ENCODE peak calls at places on chromosomes 6 and 20, in five cellular contexts. V is NCI-H524; H is nephron progenitor cell; Y is activated T-cell treated with anti-CD3 and anti-CD28 coated beads, Interleukin-2, amount 50 U/mL, for 72 hours; W is NCI-H748 treated with DMSO at 0.1 percent for 48 hours. M is an unnamed sample.

GRCh38 chr6:3749390-3749978 is 2.0 kb downstream of the PXDC1 start:
- DNase-seq in V (no peak), H (no peak), Y (no peak), W (no peak), M (no peak)

GRCh38 chr6:149852881-149853280 is 11.3 kb downstream of the LRP11 start:
- DNase-seq in V (no peak), H (no peak), Y (no peak), W (no peak), M (no peak)

GRCh38 chr6:108115598-108116058 is 41.1 kb upstream of the OSTM1 start:
- DNase-seq in V (peak; percentile 47), H (peak; percentile 41), Y (peak; percentile 45), W (peak; percentile 35), M (peak; percentile 10)

GRCh38 chr6:96522469-96523009 is 933 bp downstream of the UFL1 start:
- DNase-seq in V (no peak), H (no peak), Y (peak; percentile 7), W (no peak), M (no peak)

GRCh38 chr6:34523441-34524206 is 32.5 kb downstream of the SPDEF start:
- DNase-seq in V (peak; percentile 35), H (no peak), Y (no peak), W (no peak), M (no peak)

GRCh38 chr6:33914519-33915120 is 110.8 kb upstream of the MLN start:
- DNase-seq in V (no peak), H (no peak), Y (peak; percentile 33), W (no peak), M (peak; percentile 89)

GRCh38 chr20:50292324-50293243 is 102.0 kb downstream of the CEBPB start:
- DNase-seq in V (no peak), H (peak; percentile 32), Y (peak; percentile 27), W (no peak), M (no peak)

GRCh38 chr6:13914346-13914745 is 10.4 kb upstream of the RNF182 start:
- DNase-seq in V (no peak), H (no peak), Y (no peak), W (no peak), M (no peak)

GRCh38 chr6:5133943-5134342 is 48.8 kb downstream of the PPP1R3G start:
- DNase-seq in V (no peak), H (no peak), Y (no peak), W (no peak), M (no peak)

M was measured in GDM1.